ENCODE peak calls at places on chromosomes 13 and 19, in five cellular contexts. C, K, S, Z and U are unnamed samples.

GRCh38 chr13:99357920-99358319 is 50.7 kb upstream of the GPR183 start:
- DNase-seq in C (no peak), K (no peak), S (no peak), Z (peak), U (no peak)

GRCh38 chr19:17647071-17648020 is 40.8 kb downstream of the UNC13A start:
- DNase-seq in C (no peak), K (no peak), S (no peak), Z (peak), U (no peak)

GRCh38 chr13:90461398-90461797 is 886.1 kb upstream of the MIR17HG start:
- DNase-seq in C (no peak), K (no peak), S (no peak), Z (no peak), U (no peak)

GRCh38 chr19:40380199-40381037 is 9.6 kb downstream of the HIPK4 start:
- DNase-seq in C (no peak), K (no peak), S (no peak), Z (no peak), U (no peak)

GRCh38 chr19:44552324-44552723 is 22.8 kb upstream of the CEACAM20 start:
- DNase-seq in C (no peak), K (peak), S (peak), Z (peak), U (no peak)

GRCh38 chr19:16330811-16331690 is 6.4 kb downstream of the KLF2 start:
- DNase-seq in C (no peak), K (no peak), S (no peak), Z (no peak), U (no peak)

GRCh38 chr13:46721054-46721453 is 75.9 kb downstream of the ESD start:
- DNase-seq in C (no peak), K (peak), S (peak), Z (peak), U (peak)

GRCh38 chr19:15280915-15281683 is 48.9 kb upstream of the EPHX3 start:
- DNase-seq in C (peak), K (no peak), S (no peak), Z (no peak), U (peak)

GRCh38 chr19:47541507-47541906 is 26.6 kb upstream of the NAPA start:
- DNase-seq in C (no peak), K (no peak), S (no peak), Z (no peak), U (no peak)

GRCh38 chr13:109332501-109333499 is 453.6 kb downstream of the IRS2 start:
- DNase-seq in C (no peak), K (no peak), S (no peak), Z (no peak), U (no peak)